ENCODE peak calls at places on chromosomes 13 and 19, in ten cellular contexts. G is stimulated activated CD8-positive, alpha-beta memory T cell treated with anti-CD3 and anti-CD28 coated beads, Interleukin-2, amount 100 ng/mL, for 1 hour; W is T1000; L is HEK293T; P is substantia nigra; J is hypothalamus; O is posterior cingulate gyrus; H is B cell; Z is activated CD8-positive, alpha-beta memory T cell treated with anti-CD3 and anti-CD28 coated beads, Interleukin-2, amount 50 U/mL, for 48 hours; A is retinal pigment epithelial cell. S is an unnamed sample.

GRCh38 chr19:13151605-13152355 is 1.6 kb downstream of the IER2 start:
- DNase-seq in G (peak; percentile 90), O (peak; percentile 96), L (peak; percentile 94), Z (peak; percentile 95), H (peak; percentile 97), W (peak; percentile 90), J (peak; percentile 80), P (peak; percentile 98), A (peak; percentile 80), S (peak; percentile 93)

GRCh38 chr13:27953671-27954405 is 15.3 kb downstream of the CDX2 start:
- DNase-seq in G (no peak), A (peak; percentile 11), W (no peak), H (peak; percentile 57), Z (peak; percentile 91), J (peak; percentile 18), P (peak; percentile 41), O (peak; percentile 41), L (peak; percentile 87), S (peak; percentile 73)

GRCh38 chr13:47256618-47257017 is 359.8 kb upstream of the HTR2A start:
- DNase-seq in J (no peak), O (no peak), H (no peak), P (no peak), Z (no peak), A (no peak), W (no peak), G (no peak), L (no peak), S (no peak)

GRCh38 chr13:44876782-44877324 is 112.4 kb downstream of the NUFIP1 start:
- DNase-seq in L (no peak), H (no peak), P (no peak), Z (peak; percentile 68), G (no peak), O (no peak), A (no peak), W (no peak), J (no peak), S (peak; percentile 26)

GRCh38 chr19:50204811-50205675 is 1.6 kb downstream of the MYH14 start:
- DNase-seq in A (no peak), H (no peak), L (no peak), P (peak; percentile 50), Z (no peak), G (no peak), J (no peak), O (peak; percentile 23), W (no peak), S (no peak)

GRCh38 chr19:49677232-49677881 is at the start of gene PRMT1:
- DNase-seq in G (no peak), P (peak; percentile 57), Z (peak; percentile 79), L (peak; percentile 57), J (no peak), W (no peak), O (no peak), H (peak; percentile 67), A (no peak), S (peak; percentile 51)

GRCh38 chr19:34366670-34367423 is 1.9 kb downstream of the GPI start:
- DNase-seq in G (no peak), J (no peak), Z (no peak), A (no peak), W (no peak), P (no peak), O (no peak), H (no peak), L (no peak), S (no peak)

GRCh38 chr13:26424181-26424580 is 133.3 kb upstream of the WASF3 start:
- DNase-seq in J (no peak), P (no peak), O (no peak), G (no peak), Z (no peak), A (no peak), L (no peak), W (no peak), H (no peak), S (no peak)

GRCh38 chr19:45090034-45090433 is 2.9 kb upstream of the PPP1R37 start:
- DNase-seq in P (no peak), O (no peak), H (no peak), J (no peak), A (no peak), G (no peak), L (no peak), Z (no peak), W (no peak), S (no peak)

S was measured in SK-MEL-5.